ENCODE peak calls at places on chromosomes 6 and 20, in ten cellular contexts. C is stimulated activated CD4-positive, alpha-beta T cell treated with anti-CD3 and anti-CD28 coated beads, Interleukin-1b, Interleukin-23, amount 100 ng/mL, for 1 hour; S is mesothelial cell of epicardium; K is heart left ventricle; A is glutamatergic neuron; H is NCI-H1105 treated with DMSO at 0.1 percent for 48 hours; Q is EL; I is lower lobe of right lung; J is iris pigment epithelial cell; L is fibroblast of mammary gland. R is an unnamed sample.
A peak's percentile ranks its signal among the peaks of the same experiment; 100 is the strongest.

GRCh38 chr6:33204165-33204414 is 365 bp upstream of the HSD17B8 start:
- DNase-seq in J (no peak), I (no peak), Q (no peak), L (no peak), S (no peak), A (no peak), C (no peak), H (no peak), K (no peak), R (no peak)

GRCh38 chr20:25079171-25079570 is 2.8 kb downstream of the VSX1 start:
- DNase-seq in L (no peak), Q (no peak), K (no peak), J (no peak), C (no peak), H (no peak), I (no peak), S (no peak), A (no peak), R (no peak)

GRCh38 chr6:118660218-118660569 is 8.8 kb upstream of the CEP85L start:
- DNase-seq in H (peak; percentile 96), L (no peak), I (no peak), S (peak; percentile 76), K (no peak), A (peak; percentile 47), C (no peak), J (peak; percentile 58), Q (peak; percentile 14), R (no peak)

GRCh38 chr6:41901882-41902519 is 6.8 kb upstream of the USP49 start:
- DNase-seq in L (peak; percentile 49), I (no peak), J (peak; percentile 57), A (peak; percentile 25), K (no peak), H (no peak), S (no peak), C (peak; percentile 34), Q (peak; percentile 18), R (no peak)

GRCh38 chr20:57072184-57072583 is 194.3 kb downstream of the BMP7 start:
- DNase-seq in K (no peak), I (no peak), A (no peak), J (no peak), Q (no peak), S (no peak), L (no peak), H (no peak), C (no peak), R (no peak)

GRCh38 chr20:1827974-1828785 is 67.0 kb upstream of the SIRPA start:
- DNase-seq in J (no peak), Q (no peak), K (peak; percentile 82), I (no peak), L (no peak), A (no peak), H (no peak), S (no peak), C (no peak), R (peak; percentile 96)

GRCh38 chr6:38161331-38161730 is 341.8 kb downstream of the ZFAND3 start:
- DNase-seq in Q (no peak), S (no peak), A (no peak), C (no peak), H (no peak), I (no peak), K (no peak), L (no peak), J (no peak), R (no peak)

GRCh38 chr6:57024321-57024720 is 22.2 kb upstream of the KIAA1586 start:
- DNase-seq in C (no peak), A (no peak), I (no peak), H (no peak), L (no peak), K (no peak), J (no peak), Q (no peak), S (no peak), R (no peak)

GRCh38 chr6:26124550-26125014 is 37.4 kb downstream of the HFE start:
- DNase-seq in L (no peak), C (no peak), K (no peak), Q (no peak), A (no peak), J (no peak), S (no peak), H (peak; percentile 66), I (no peak), R (no peak)

GRCh38 chr6:4941782-4942672 is 61.8 kb downstream of the RPP40 start:
- DNase-seq in L (peak; percentile 98), J (peak; percentile 99), S (no peak), Q (peak; percentile 99), H (no peak), K (no peak), C (no peak), A (no peak), I (no peak), R (peak; percentile 97)

GRCh38 chr6:70700922-70701876 is 33.5 kb downstream of the SMAP1 start:
- DNase-seq in Q (no peak), I (no peak), L (peak; percentile 7), K (peak; percentile 63), J (no peak), H (no peak), S (no peak), A (no peak), C (no peak), R (no peak)

GRCh38 chr6:20584100-20584731 is 50.0 kb downstream of the CDKAL1 start:
- DNase-seq in Q (no peak), J (no peak), I (no peak), K (no peak), A (no peak), C (no peak), H (no peak), L (no peak), S (no peak), R (no peak)

GRCh38 chr20:44765647-44766367 is 20.1 kb downstream of the KCNK15 start:
- DNase-seq in S (no peak), Q (no peak), J (no peak), A (no peak), I (no peak), K (no peak), C (no peak), L (peak; percentile 24), H (no peak), R (peak; percentile 56)

GRCh38 chr20:46255440-46256104 is 52.7 kb downstream of the CDH22 start:
- DNase-seq in S (peak; percentile 85), H (peak; percentile 96), L (peak; percentile 16), Q (peak; percentile 11), I (peak; percentile 82), C (no peak), J (peak; percentile 33), A (no peak), K (peak; percentile 88), R (peak; percentile 89)

R was measured in mammary epithelial cell.